ENCODE peak calls at places on chromosomes 1 and 21, in five cellular contexts. One of them, this sample, is unnamed.

GRCh38 chr1:226632169-226632884 is 83.8 kb downstream of the STUM start:
- DNase-seq in stimulated activated CD4-positive, alpha-beta T cell treated with anti-CD3 and anti-CD28 coated beads, Interleukin-2, amount 100 ng/mL, for 48 hours: no peak
- DNase-seq in mucosa of descending colon: no peak
- DNase-seq in NCI-H1092: no peak
- DNase-seq in NCI-H2081: no peak
- DNase-seq in this sample: no peak

GRCh38 chr1:226948051-226948450 is 8.0 kb downstream of the COQ8A start:
- DNase-seq in stimulated activated CD4-positive, alpha-beta T cell treated with anti-CD3 and anti-CD28 coated beads, Interleukin-2, amount 100 ng/mL, for 48 hours: no peak
- DNase-seq in mucosa of descending colon: no peak
- DNase-seq in NCI-H1092: no peak
- DNase-seq in NCI-H2081: no peak
- DNase-seq in this sample: no peak

GRCh38 chr1:40530735-40531380 is 579 bp upstream of the ZNF684 start:
- DNase-seq in stimulated activated CD4-positive, alpha-beta T cell treated with anti-CD3 and anti-CD28 coated beads, Interleukin-2, amount 100 ng/mL, for 48 hours: no peak
- DNase-seq in mucosa of descending colon: no peak
- DNase-seq in NCI-H1092: no peak
- DNase-seq in NCI-H2081: no peak
- DNase-seq in this sample: no peak

GRCh38 chr1:163472267-163472666 is 150.5 kb downstream of the NUF2 start:
- DNase-seq in stimulated activated CD4-positive, alpha-beta T cell treated with anti-CD3 and anti-CD28 coated beads, Interleukin-2, amount 100 ng/mL, for 48 hours: no peak
- DNase-seq in mucosa of descending colon: peak; percentile 18
- DNase-seq in NCI-H1092: peak; percentile 88
- DNase-seq in NCI-H2081: peak; percentile 95
- DNase-seq in this sample: no peak

GRCh38 chr1:36609241-36610027 is 126.7 kb upstream of the CSF3R start:
- DNase-seq in stimulated activated CD4-positive, alpha-beta T cell treated with anti-CD3 and anti-CD28 coated beads, Interleukin-2, amount 100 ng/mL, for 48 hours: peak; percentile 39
- DNase-seq in mucosa of descending colon: peak; percentile 51
- DNase-seq in NCI-H1092: peak; percentile 81
- DNase-seq in NCI-H2081: peak; percentile 87
- DNase-seq in this sample: peak; percentile 58

GRCh38 chr21:40487406-40487805 is 359.6 kb downstream of the DSCAM start:
- DNase-seq in stimulated activated CD4-positive, alpha-beta T cell treated with anti-CD3 and anti-CD28 coated beads, Interleukin-2, amount 100 ng/mL, for 48 hours: no peak
- DNase-seq in mucosa of descending colon: no peak
- DNase-seq in NCI-H1092: no peak
- DNase-seq in NCI-H2081: no peak
- DNase-seq in this sample: no peak

GRCh38 chr1:148307583-148308185 is 155.6 kb upstream of the NBPF11 start:
- DNase-seq in stimulated activated CD4-positive, alpha-beta T cell treated with anti-CD3 and anti-CD28 coated beads, Interleukin-2, amount 100 ng/mL, for 48 hours: no peak
- DNase-seq in mucosa of descending colon: no peak
- DNase-seq in NCI-H1092: no peak
- DNase-seq in NCI-H2081: no peak
- DNase-seq in this sample: peak; percentile 42

GRCh38 chr1:173868266-173869107 is at the start of gene ZBTB37:
- DNase-seq in stimulated activated CD4-positive, alpha-beta T cell treated with anti-CD3 and anti-CD28 coated beads, Interleukin-2, amount 100 ng/mL, for 48 hours: peak; percentile 91
- DNase-seq in mucosa of descending colon: peak; percentile 97
- DNase-seq in NCI-H1092: peak; percentile 72
- DNase-seq in NCI-H2081: peak; percentile 91
- DNase-seq in this sample: no peak

GRCh38 chr1:199733125-199733524 is 294.4 kb upstream of the NR5A2 start:
- DNase-seq in stimulated activated CD4-positive, alpha-beta T cell treated with anti-CD3 and anti-CD28 coated beads, Interleukin-2, amount 100 ng/mL, for 48 hours: no peak
- DNase-seq in mucosa of descending colon: no peak
- DNase-seq in NCI-H1092: no peak
- DNase-seq in NCI-H2081: no peak
- DNase-seq in this sample: no peak

GRCh38 chr1:25710583-25711347 is 89.2 kb upstream of the SELENON start:
- DNase-seq in stimulated activated CD4-positive, alpha-beta T cell treated with anti-CD3 and anti-CD28 coated beads, Interleukin-2, amount 100 ng/mL, for 48 hours: no peak
- DNase-seq in mucosa of descending colon: no peak
- DNase-seq in NCI-H1092: no peak
- DNase-seq in NCI-H2081: no peak
- DNase-seq in this sample: no peak

GRCh38 chr1:20597650-20598049 is 8.8 kb downstream of the CDA start:
- DNase-seq in stimulated activated CD4-positive, alpha-beta T cell treated with anti-CD3 and anti-CD28 coated beads, Interleukin-2, amount 100 ng/mL, for 48 hours: no peak
- DNase-seq in mucosa of descending colon: no peak
- DNase-seq in NCI-H1092: no peak
- DNase-seq in NCI-H2081: no peak
- DNase-seq in this sample: peak; percentile 61

GRCh38 chr1:107771377-107771776 is 193.6 kb downstream of the VAV3 start:
- DNase-seq in stimulated activated CD4-positive, alpha-beta T cell treated with anti-CD3 and anti-CD28 coated beads, Interleukin-2, amount 100 ng/mL, for 48 hours: no peak
- DNase-seq in mucosa of descending colon: no peak
- DNase-seq in NCI-H1092: no peak
- DNase-seq in NCI-H2081: no peak
- DNase-seq in this sample: no peak

GRCh38 chr1:94971491-94971924 is 44.6 kb upstream of the CNN3 start:
- DNase-seq in stimulated activated CD4-positive, alpha-beta T cell treated with anti-CD3 and anti-CD28 coated beads, Interleukin-2, amount 100 ng/mL, for 48 hours: no peak
- DNase-seq in mucosa of descending colon: no peak
- DNase-seq in NCI-H1092: no peak
- DNase-seq in NCI-H2081: no peak
- DNase-seq in this sample: no peak

GRCh38 chr1:186194107-186194756 is 180.8 kb downstream of the TPR start:
- DNase-seq in stimulated activated CD4-positive, alpha-beta T cell treated with anti-CD3 and anti-CD28 coated beads, Interleukin-2, amount 100 ng/mL, for 48 hours: no peak
- DNase-seq in mucosa of descending colon: no peak
- DNase-seq in NCI-H1092: no peak
- DNase-seq in NCI-H2081: no peak
- DNase-seq in this sample: no peak

GRCh38 chr1:62784509-62785365 is 805 bp downstream of the ATG4C start:
- DNase-seq in stimulated activated CD4-positive, alpha-beta T cell treated with anti-CD3 and anti-CD28 coated beads, Interleukin-2, amount 100 ng/mL, for 48 hours: no peak
- DNase-seq in mucosa of descending colon: no peak
- DNase-seq in NCI-H1092: no peak
- DNase-seq in NCI-H2081: no peak
- DNase-seq in this sample: no peak